ENCODE peak calls at places on chromosomes 12 and 14, in five cellular contexts. W, C, V, Q and Z are unnamed samples. For H3K36me3, the result is how much of the 10 kb centered on the place peaks cover.

GRCh38 chr14:56125772-56126411 is 7.7 kb downstream of the PELI2 start:
- DNase-seq in W (no peak), C (no peak), V (no peak), Q (no peak), Z (no peak)

GRCh38 chr12:132478845-132479244 is 11.1 kb upstream of the FBRSL1 start:
- DNase-seq in W (no peak), C (peak), V (no peak), Q (no peak), Z (no peak)

GRCh38 chr14:34592623-34593022 is 37.3 kb downstream of the SNX6 start:
- DNase-seq in W (no peak), C (peak), V (no peak), Q (no peak), Z (no peak)

GRCh38 chr12:8157484-8158198 is 826 bp downstream of the ZNF705A start:
- DNase-seq in W (no peak), C (no peak), V (peak), Q (no peak), Z (no peak)

GRCh38 chr12:133181238-133181959 is at the start of gene ZNF268:
- DNase-seq in W (peak), C (peak), V (peak), Q (peak), Z (peak)

GRCh38 chr12:42097971-42098370 is 46.7 kb downstream of the GXYLT1 start:
- DNase-seq in W (no peak), C (no peak), V (no peak), Q (no peak), Z (no peak)

GRCh38 chr12:71719647-71720370 is 33.9 kb downstream of the TMEM19 start:
- DNase-seq in W (no peak), C (no peak), V (no peak), Q (no peak), Z (no peak)

GRCh38 chr12:68749443-68749842 is 3.5 kb downstream of the SLC35E3 start:
- DNase-seq in W (no peak), C (no peak), V (no peak), Q (no peak), Z (no peak)

GRCh38 chr14:104803280-104803915 is 2.5 kb downstream of the ZBTB42 start:
- DNase-seq in W (no peak), C (no peak), V (no peak), Q (peak), Z (no peak)

GRCh38 chr14:83044001-83044400 is 1510.3 kb upstream of the SEL1L start:
- DNase-seq in W (no peak), C (no peak), V (no peak), Q (no peak), Z (no peak)

GRCh38 chr12:74602881-74603523 is 65.4 kb downstream of the ATXN7L3B start:
- DNase-seq in W (no peak), C (no peak), V (no peak), Q (no peak), Z (no peak)

GRCh38 chr12:50261654-50262053 is 21.7 kb downstream of the LIMA1 start:
- DNase-seq in W (no peak), C (no peak), V (no peak), Q (no peak), Z (no peak)
- TF ChIP-seq CTCF in W (no peak), C (no peak), V (no peak), Q (no peak), Z (no peak)

GRCh38 chr14:99476864-99477263 is 3.8 kb downstream of the SETD3 start:
- DNase-seq in W (no peak), C (no peak), V (no peak), Q (no peak), Z (no peak)
- H3K27ac ChIP-seq in W (no peak), C (no peak), V (no peak), Q (no peak), Z (no peak)

DNA sequence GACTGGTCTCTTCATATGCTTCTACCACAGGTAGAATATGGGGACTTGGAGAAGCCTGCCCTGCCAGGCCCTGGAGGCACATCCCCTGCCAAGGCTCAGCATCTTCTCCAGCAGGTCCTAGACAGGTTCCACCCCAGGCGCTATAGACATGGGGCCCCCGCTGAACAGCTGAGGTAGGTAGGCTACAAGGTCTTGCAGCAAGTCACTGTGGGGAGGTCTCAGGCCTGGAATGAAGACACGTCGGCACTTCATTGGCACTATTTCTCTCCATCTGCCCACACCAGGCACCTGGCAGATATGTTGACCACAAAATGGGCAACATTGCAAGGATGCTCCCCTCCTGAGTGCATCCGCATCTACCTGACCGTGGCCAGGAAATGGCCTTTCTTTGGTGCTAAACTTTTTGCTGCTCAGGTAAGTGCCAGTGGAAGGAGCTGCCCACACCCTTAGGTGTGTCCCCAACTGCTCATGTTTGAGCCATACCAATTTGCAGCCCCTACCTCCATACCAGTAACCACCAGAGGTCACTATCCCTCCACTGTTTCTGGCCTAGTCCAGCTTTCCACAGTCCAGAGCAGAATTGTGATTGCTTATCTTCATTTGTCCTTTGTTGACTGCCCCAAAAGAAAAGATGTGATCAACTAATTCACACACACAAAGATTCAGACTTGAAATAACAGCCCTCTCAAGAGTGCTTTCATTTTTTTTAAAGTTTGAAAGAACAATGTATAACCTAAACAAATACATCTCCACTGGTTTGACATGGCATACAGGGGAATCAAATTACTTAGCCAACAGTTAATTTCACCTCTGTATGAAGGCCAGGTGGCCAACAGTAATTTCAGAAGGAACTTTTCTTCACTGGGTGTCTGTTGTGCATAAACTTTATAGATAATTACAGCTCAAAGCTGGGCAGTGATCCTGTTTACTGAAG is 16.1 kb downstream of the PIGH start:
- DNase-seq in W (no peak), C (no peak), V (peak), Q (no peak), Z (no peak)
- H3K36me3 ChIP-seq in W (under half), C (under half), V (under half), Q (under half), Z (under half)

DNA sequence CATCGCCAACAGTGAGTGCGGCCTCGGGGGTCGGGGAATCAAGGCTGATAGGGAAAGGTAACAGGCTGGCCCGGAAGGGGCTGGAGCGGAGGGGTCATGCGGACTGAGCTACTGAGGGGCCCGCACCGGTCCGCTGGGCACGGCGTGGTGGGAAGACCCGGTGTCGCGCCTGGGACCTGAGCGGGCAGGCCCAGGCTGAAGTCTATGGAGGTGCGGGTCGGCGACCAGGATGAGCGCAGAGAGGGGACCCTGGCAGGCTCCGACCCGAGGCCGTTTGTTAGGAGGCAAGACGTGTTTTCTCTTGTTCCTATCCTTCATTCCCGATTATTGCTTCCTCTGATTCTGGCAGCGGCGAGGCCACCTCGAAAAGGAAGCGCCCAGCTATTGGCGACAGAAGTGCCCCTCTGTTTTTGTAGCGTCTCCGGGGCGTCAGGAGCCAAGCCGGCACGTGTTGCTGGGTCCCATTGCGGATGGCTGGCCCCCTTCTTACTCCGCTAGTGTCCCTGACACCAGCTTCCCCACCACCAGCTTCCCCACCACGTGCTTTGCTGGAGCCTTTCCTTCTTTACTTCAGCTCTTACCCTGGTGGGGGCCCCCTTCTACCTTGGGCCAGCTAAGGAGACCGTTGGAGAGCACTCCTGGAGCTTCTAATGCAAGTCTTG is 587 bp downstream of the PA2G4 start:
- DNase-seq in W (no peak), C (peak), V (no peak), Q (no peak), Z (no peak)
- TF ChIP-seq CTCF in W (no peak), C (no peak), V (no peak), Q (no peak), Z (no peak)

DNA sequence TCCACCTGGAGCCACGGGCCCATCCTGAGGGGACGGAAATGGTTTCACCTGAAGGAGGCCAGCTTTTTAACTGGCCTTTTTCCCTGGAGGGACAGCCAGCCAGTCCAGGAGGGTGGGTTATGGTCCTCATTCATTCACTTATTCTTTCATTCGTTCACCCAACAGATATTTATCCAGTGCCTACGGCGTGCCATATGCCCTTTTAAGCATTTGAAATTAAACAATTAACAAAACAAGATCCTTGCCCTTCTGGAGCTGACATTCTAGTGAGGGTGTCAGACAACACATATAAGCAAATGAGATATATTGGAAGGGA is 438 bp upstream of the ABCB9 start:
- DNase-seq in W (no peak), C (no peak), V (no peak), Q (no peak), Z (no peak)
- H3K27ac ChIP-seq in W (peak), C (peak), V (no peak), Q (peak), Z (no peak)

DNA sequence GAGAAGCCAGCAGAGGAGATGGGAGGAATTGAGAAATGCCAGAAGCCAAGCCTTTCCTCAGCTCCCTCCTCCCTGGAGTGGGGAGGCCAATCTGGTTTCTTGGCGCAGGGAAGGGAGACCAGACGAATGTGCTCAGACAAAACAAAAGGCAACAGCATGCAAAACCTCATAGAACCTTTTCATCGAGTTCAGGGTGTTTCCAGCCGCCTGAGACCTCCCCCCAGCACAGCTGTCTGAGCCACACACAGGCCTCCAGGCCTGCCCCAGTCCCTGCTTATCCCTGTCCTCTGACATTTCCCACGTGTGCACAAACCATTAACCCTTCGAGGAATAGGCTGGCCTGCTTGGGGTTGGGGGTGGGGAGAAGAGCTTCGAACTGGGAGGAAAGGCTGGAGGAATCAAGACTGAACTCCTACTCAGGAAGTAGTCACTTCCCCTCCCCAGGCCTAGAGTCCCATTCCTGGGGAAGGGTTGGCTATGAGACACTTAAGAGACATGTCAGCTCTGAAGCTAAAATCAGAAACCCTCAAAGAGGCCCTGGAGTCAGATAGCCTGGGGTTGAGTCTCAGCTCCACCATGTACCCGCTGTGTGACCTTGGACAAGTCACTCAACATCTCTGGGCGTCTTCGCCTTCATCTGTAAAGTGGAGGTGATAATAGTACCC is 10.7 kb downstream of the TBX3 start:
- DNase-seq in W (no peak), C (no peak), V (peak), Q (no peak), Z (no peak)
- H3K36me3 ChIP-seq in W (half or more), C (under half), V (under half), Q (under half), Z (under half)

GRCh38 chr14:101965796-101966718 is 1.7 kb downstream of the DYNC1H1 start:
- DNase-seq in W (no peak), C (no peak), V (no peak), Q (no peak), Z (no peak)

GRCh38 chr14:101964297-101965144 is at the start of gene DYNC1H1:
- DNase-seq in W (peak), C (peak), V (peak), Q (peak), Z (peak)

GRCh38 chr14:101963611-101964296 is 619 bp upstream of the DYNC1H1 start:
- DNase-seq in W (no peak), C (peak), V (no peak), Q (no peak), Z (no peak)

GRCh38 chr14:101966742-101967141 is 2.4 kb downstream of the DYNC1H1 start:
- DNase-seq in W (no peak), C (no peak), V (no peak), Q (no peak), Z (no peak)

GRCh38 chr14:101965145-101965531 is 765 bp downstream of the DYNC1H1 start:
- DNase-seq in W (peak), C (peak), V (peak), Q (peak), Z (no peak)
- TF ChIP-seq CTCF in W (no peak), C (no peak), V (no peak), Q (no peak), Z (no peak)